ENCODE peak calls at places on chromosomes 13 and 19, in four cellular contexts. D, S, X and U are unnamed samples.
A peak's percentile ranks its signal among the peaks of the same experiment; 100 is the strongest.

GRCh38 chr13:104318121-104318520 is 1251.9 kb upstream of the SLC10A2 start:
- DNase-seq in X (no peak), D (no peak), S (no peak), U (no peak)

GRCh38 chr19:56291857-56292256 is 19.3 kb downstream of the EDDM13 start:
- DNase-seq in X (no peak), S (no peak), D (no peak), U (no peak)

GRCh38 chr13:91185294-91185863 is 162.1 kb upstream of the MIR17HG start:
- DNase-seq in D (no peak), S (no peak), X (peak; percentile 9), U (peak; percentile 54)

GRCh38 chr13:38135590-38135989 is 214.1 kb upstream of the UFM1 start:
- DNase-seq in S (no peak), D (no peak), X (no peak), U (no peak)

GRCh38 chr13:78499802-78500201 is 103.5 kb downstream of the POU4F1 start:
- DNase-seq in S (no peak), D (no peak), X (no peak), U (no peak)

GRCh38 chr13:112849500-112849899 is 119.5 kb upstream of the MCF2L start:
- DNase-seq in X (peak; percentile 26), S (no peak), D (no peak), U (peak; percentile 13)

GRCh38 chr13:30800107-30800506 is 64.8 kb downstream of the ALOX5AP start:
- DNase-seq in X (no peak), D (no peak), S (no peak), U (no peak)

GRCh38 chr19:41218615-41219507 is at the start of gene AXL:
- DNase-seq in X (peak; percentile 25), S (no peak), D (peak; percentile 42), U (no peak)

GRCh38 chr19:5975388-5975728 is 2.6 kb downstream of the RANBP3 start:
- DNase-seq in D (no peak), X (no peak), S (no peak), U (no peak)

GRCh38 chr13:28394422-28394821 is 100.5 kb downstream of the FLT1 start:
- DNase-seq in D (no peak), X (no peak), S (no peak), U (no peak)

GRCh38 chr13:113641426-113641825 is 16.6 kb downstream of the ATP4B start:
- DNase-seq in D (no peak), X (no peak), S (no peak), U (no peak)

GRCh38 chr19:48896191-48896720 is 2.3 kb downstream of the TULP2 start:
- DNase-seq in D (peak; percentile 94), X (no peak), S (no peak), U (peak; percentile 82)
- TF ChIP-seq FOXM1 in D (no peak), X (no peak), S (no peak), U (no peak)

DNA sequence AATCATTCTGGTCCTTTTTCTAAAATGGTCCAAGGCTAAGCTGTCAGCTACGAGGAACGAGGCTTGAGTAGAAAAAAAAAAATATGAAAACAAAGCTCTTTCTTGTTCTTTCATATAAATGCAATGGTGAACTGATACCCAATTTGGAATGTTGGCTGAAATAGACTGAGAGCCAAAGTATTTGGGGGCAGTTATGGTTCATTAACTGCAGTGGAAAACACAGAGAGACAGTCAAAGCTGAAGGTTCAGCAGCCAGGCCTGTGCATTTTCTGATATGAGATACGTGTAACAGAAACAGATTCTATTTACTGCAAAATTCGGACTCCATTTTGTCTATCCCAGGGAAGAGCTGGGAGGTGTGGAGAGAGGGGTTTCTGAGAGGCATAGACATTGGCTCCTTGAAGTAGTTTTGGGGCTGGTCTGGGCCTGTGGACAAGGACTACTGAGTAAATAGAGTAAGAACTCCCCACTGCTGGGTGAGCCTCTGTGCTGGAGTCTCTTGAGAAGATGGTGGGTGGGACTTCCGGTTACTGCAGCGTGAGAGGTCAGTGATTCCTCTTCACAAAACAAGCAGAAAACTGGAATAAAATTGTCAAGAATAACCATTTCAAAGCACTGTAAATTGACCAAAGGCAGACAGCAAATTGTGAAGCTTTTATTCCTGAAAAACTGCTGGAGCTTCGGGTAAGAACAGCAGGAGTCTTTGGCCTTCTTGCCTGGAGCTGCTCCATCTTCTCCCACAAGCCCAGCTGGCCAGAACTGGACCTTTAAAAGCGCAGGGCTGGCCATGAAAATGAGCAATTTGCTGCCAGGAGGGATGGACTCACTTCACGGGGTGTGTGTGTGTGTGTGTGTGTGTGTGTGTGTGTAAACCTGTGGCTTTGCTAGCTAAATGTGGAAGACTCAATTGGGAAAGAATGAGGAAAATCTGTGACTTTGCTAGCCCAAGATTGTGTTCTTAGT is 43.1 kb upstream of the CNMD start:
- DNase-seq in S (no peak), D (no peak), X (no peak), U (no peak)
- TF ChIP-seq SP1 in S (no peak), D (no peak), X (no peak), U (no peak)

DNA sequence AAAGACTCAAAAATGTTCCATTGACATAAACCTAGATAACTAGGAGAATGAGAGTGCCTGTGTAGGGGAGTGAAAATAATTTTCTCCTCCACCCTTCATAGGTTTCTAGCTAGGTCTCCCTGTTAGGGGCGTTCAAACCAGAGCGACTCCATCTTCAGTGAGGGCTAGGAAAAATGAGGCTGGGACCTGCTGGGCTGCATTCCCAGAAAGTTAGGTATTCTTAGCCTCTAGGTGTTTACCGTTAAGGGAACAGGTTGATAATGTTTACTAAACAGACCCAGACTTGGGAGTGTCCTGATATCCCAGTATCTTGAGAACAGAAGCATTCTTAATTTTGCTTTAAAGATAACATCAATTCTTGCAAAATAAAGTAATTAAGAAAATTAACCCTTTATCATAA is 20.1 kb downstream of the PABPC3 start:
- DNase-seq in D (no peak), S (no peak), X (no peak), U (no peak)
- TF ChIP-seq FOXM1 in D (no peak), S (no peak), X (no peak), U (no peak)

DNA sequence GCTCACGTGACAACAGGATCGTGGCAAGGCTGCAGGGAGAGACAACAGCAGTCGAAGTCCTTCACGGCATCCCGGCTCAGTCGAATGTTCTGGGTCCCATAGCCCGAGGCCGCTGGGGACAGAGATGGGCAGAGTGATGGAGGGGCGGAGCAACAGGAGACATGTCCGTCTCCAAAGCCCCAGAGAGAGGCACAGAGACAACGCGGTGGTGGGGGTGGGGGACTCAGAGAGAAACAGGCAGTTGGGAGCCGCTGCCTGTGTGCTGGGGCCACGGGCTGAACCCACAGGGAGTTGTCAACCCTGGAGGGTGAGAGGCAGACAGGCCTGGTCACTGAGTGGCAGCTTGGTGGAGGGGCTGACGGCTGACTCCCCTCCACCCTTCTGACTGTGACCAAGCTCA is 20.4 kb downstream of the NOSIP start:
- DNase-seq in X (no peak), S (no peak), D (no peak), U (no peak)
- TF ChIP-seq SP1 in X (no peak), S (no peak), D (no peak), U (no peak)

DNA sequence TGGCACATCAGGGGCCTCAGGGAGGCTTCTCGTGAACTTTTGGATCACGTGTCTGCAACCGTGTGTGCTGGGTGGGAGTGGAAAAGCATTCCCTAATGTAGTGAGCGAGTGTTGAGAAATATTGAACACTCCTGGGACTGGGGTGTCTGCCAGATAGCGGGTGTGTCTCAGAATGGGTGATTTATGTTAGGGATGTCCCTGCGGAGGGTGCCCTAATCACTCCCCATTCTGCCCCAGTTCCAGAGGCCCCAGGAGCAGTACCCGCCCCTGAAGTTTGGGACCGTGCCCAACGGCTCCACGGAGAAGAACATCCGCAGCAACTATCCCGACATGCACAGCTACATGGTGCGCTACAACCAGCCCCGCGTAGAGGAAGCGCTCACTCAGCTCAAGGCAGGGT is 24.2 kb upstream of the GRWD1 start:
- DNase-seq in X (no peak), D (no peak), S (no peak), U (no peak)
- TF ChIP-seq FOXM1 in X (no peak), D (no peak), S (no peak), U (no peak)

GRCh38 chr13:99256709-99257108 is 1.5 kb downstream of the GPR18 start:
- DNase-seq in D (no peak), X (no peak), S (no peak), U (no peak)
- TF ChIP-seq SP1 in D (no peak), X (no peak), S (no peak), U (no peak)